ENCODE peak calls at places on chromosomes 11 and 22, in six cellular contexts. One of them, this sample, is unnamed. For H3K27me3, the result is how much of the 10 kb centered on the place peaks cover.

GRCh38 chr22:43114958-43115357 is 4.4 kb downstream of the BIK start:
- DNase-seq in CD4-positive, CD25-positive, alpha-beta regulatory T cell: no peak
- DNase-seq in heart left ventricle: no peak
- DNase-seq in left ventricle myocardium inferior: no peak
- DNase-seq in IMR-90: no peak
- DNase-seq in BJ: no peak
- DNase-seq in this sample: no peak

GRCh38 chr11:135075740-135076139 is 663.7 kb upstream of the B3GAT1 start:
- DNase-seq in CD4-positive, CD25-positive, alpha-beta regulatory T cell: peak
- DNase-seq in heart left ventricle: peak
- DNase-seq in left ventricle myocardium inferior: peak
- DNase-seq in IMR-90: peak
- DNase-seq in BJ: no peak
- DNase-seq in this sample: no peak

GRCh38 chr11:96854425-96854824 is 464.6 kb downstream of the JRKL start:
- DNase-seq in CD4-positive, CD25-positive, alpha-beta regulatory T cell: no peak
- DNase-seq in heart left ventricle: no peak
- DNase-seq in left ventricle myocardium inferior: no peak
- DNase-seq in IMR-90: no peak
- DNase-seq in BJ: no peak
- DNase-seq in this sample: no peak

GRCh38 chr22:34845391-34845790 is 220.6 kb upstream of the ISX start:
- DNase-seq in CD4-positive, CD25-positive, alpha-beta regulatory T cell: no peak
- DNase-seq in heart left ventricle: no peak
- DNase-seq in left ventricle myocardium inferior: no peak
- DNase-seq in IMR-90: no peak
- DNase-seq in BJ: no peak
- DNase-seq in this sample: no peak

GRCh38 chr11:106156290-106156937 is 79.0 kb downstream of the AASDHPPT start:
- DNase-seq in CD4-positive, CD25-positive, alpha-beta regulatory T cell: no peak
- DNase-seq in heart left ventricle: no peak
- DNase-seq in left ventricle myocardium inferior: no peak
- DNase-seq in IMR-90: peak
- DNase-seq in BJ: peak
- DNase-seq in this sample: no peak

GRCh38 chr22:17890245-17890671 is 116.0 kb upstream of the BID start:
- DNase-seq in CD4-positive, CD25-positive, alpha-beta regulatory T cell: no peak
- DNase-seq in heart left ventricle: peak
- DNase-seq in left ventricle myocardium inferior: no peak
- DNase-seq in IMR-90: peak
- DNase-seq in BJ: no peak
- DNase-seq in this sample: no peak

GRCh38 chr11:113840932-113841664 is 34.3 kb downstream of the USP28 start:
- DNase-seq in CD4-positive, CD25-positive, alpha-beta regulatory T cell: no peak
- DNase-seq in heart left ventricle: no peak
- DNase-seq in left ventricle myocardium inferior: no peak
- DNase-seq in IMR-90: no peak
- DNase-seq in BJ: no peak
- DNase-seq in this sample: no peak

GRCh38 chr11:72038491-72038890 is 39.8 kb downstream of the IL18BP start:
- DNase-seq in CD4-positive, CD25-positive, alpha-beta regulatory T cell: no peak
- DNase-seq in heart left ventricle: peak
- DNase-seq in left ventricle myocardium inferior: peak
- DNase-seq in IMR-90: peak
- DNase-seq in BJ: peak
- DNase-seq in this sample: no peak

GRCh38 chr11:26765323-26765722 is 43.5 kb upstream of the SLC5A12 start:
- DNase-seq in CD4-positive, CD25-positive, alpha-beta regulatory T cell: no peak
- DNase-seq in heart left ventricle: no peak
- DNase-seq in left ventricle myocardium inferior: no peak
- DNase-seq in IMR-90: no peak
- DNase-seq in BJ: no peak
- DNase-seq in this sample: no peak

GRCh38 chr22:37496651-37497599 is 10.7 kb upstream of the MFNG start:
- DNase-seq in CD4-positive, CD25-positive, alpha-beta regulatory T cell: no peak
- DNase-seq in heart left ventricle: no peak
- DNase-seq in left ventricle myocardium inferior: no peak
- DNase-seq in IMR-90: peak
- DNase-seq in BJ: peak
- DNase-seq in this sample: peak

GRCh38 chr22:41417622-41418390 is 28.8 kb downstream of the TOB2 start:
- DNase-seq in CD4-positive, CD25-positive, alpha-beta regulatory T cell: no peak
- DNase-seq in heart left ventricle: peak
- DNase-seq in left ventricle myocardium inferior: peak
- DNase-seq in IMR-90: no peak
- DNase-seq in BJ: no peak
- DNase-seq in this sample: no peak

GRCh38 chr11:103326070-103326794 is 217.0 kb downstream of the DYNC2H1 start:
- DNase-seq in CD4-positive, CD25-positive, alpha-beta regulatory T cell: peak
- DNase-seq in heart left ventricle: no peak
- DNase-seq in left ventricle myocardium inferior: no peak
- DNase-seq in IMR-90: peak
- DNase-seq in BJ: peak
- DNase-seq in this sample: peak

GRCh38 chr22:49771266-49772065 is 56.2 kb downstream of the BRD1 start:
- DNase-seq in CD4-positive, CD25-positive, alpha-beta regulatory T cell: no peak
- DNase-seq in heart left ventricle: peak
- DNase-seq in left ventricle myocardium inferior: peak
- DNase-seq in IMR-90: no peak
- DNase-seq in BJ: no peak
- DNase-seq in this sample: no peak

GRCh38 chr11:133810179-133810550 is 35.1 kb downstream of the SPATA19 start:
- DNase-seq in CD4-positive, CD25-positive, alpha-beta regulatory T cell: no peak
- DNase-seq in heart left ventricle: no peak
- DNase-seq in left ventricle myocardium inferior: no peak
- DNase-seq in IMR-90: no peak
- DNase-seq in BJ: no peak
- DNase-seq in this sample: no peak

GRCh38 chr11:110711776-110712642 is at the start of gene ARHGAP20:
- DNase-seq in CD4-positive, CD25-positive, alpha-beta regulatory T cell: peak
- DNase-seq in heart left ventricle: peak
- DNase-seq in left ventricle myocardium inferior: peak
- DNase-seq in IMR-90: peak
- DNase-seq in BJ: no peak
- DNase-seq in this sample: peak

GRCh38 chr11:76030973-76031590 is 175.2 kb downstream of the WNT11 start:
- DNase-seq in CD4-positive, CD25-positive, alpha-beta regulatory T cell: no peak
- DNase-seq in heart left ventricle: no peak
- DNase-seq in left ventricle myocardium inferior: no peak
- DNase-seq in IMR-90: no peak
- DNase-seq in BJ: no peak
- DNase-seq in this sample: no peak

GRCh38 chr11:65314501-65315203 is at the start of gene CDC42EP2:
- DNase-seq in CD4-positive, CD25-positive, alpha-beta regulatory T cell: peak
- DNase-seq in heart left ventricle: peak
- DNase-seq in left ventricle myocardium inferior: peak
- DNase-seq in IMR-90: peak
- DNase-seq in BJ: no peak
- DNase-seq in this sample: peak

GRCh38 chr22:24758164-24758799 is 16.2 kb downstream of the PIWIL3 start:
- DNase-seq in CD4-positive, CD25-positive, alpha-beta regulatory T cell: peak
- DNase-seq in heart left ventricle: peak
- DNase-seq in left ventricle myocardium inferior: peak
- DNase-seq in IMR-90: peak
- DNase-seq in BJ: no peak
- DNase-seq in this sample: no peak

GRCh38 chr22:25990940-25991339 is 178.3 kb upstream of the SEZ6L start:
- DNase-seq in CD4-positive, CD25-positive, alpha-beta regulatory T cell: no peak
- DNase-seq in heart left ventricle: no peak
- DNase-seq in left ventricle myocardium inferior: no peak
- DNase-seq in IMR-90: no peak
- DNase-seq in BJ: no peak
- DNase-seq in this sample: no peak

GRCh38 chr11:553949-554398 is 6.6 kb downstream of the LMNTD2 start:
- DNase-seq in CD4-positive, CD25-positive, alpha-beta regulatory T cell: no peak
- DNase-seq in heart left ventricle: no peak
- DNase-seq in left ventricle myocardium inferior: no peak
- DNase-seq in IMR-90: no peak
- DNase-seq in BJ: no peak
- DNase-seq in this sample: no peak

GRCh38 chr11:69122337-69122641 is 33.4 kb upstream of the SMIM38 start:
- DNase-seq in CD4-positive, CD25-positive, alpha-beta regulatory T cell: no peak
- DNase-seq in heart left ventricle: no peak
- DNase-seq in left ventricle myocardium inferior: no peak
- DNase-seq in IMR-90: no peak
- DNase-seq in BJ: no peak
- DNase-seq in this sample: peak

GRCh38 chr11:79758325-79758724 is 317.5 kb upstream of the TENM4 start:
- DNase-seq in CD4-positive, CD25-positive, alpha-beta regulatory T cell: no peak
- DNase-seq in heart left ventricle: no peak
- DNase-seq in left ventricle myocardium inferior: no peak
- DNase-seq in IMR-90: no peak
- DNase-seq in BJ: no peak
- DNase-seq in this sample: no peak

GRCh38 chr11:119356349-119357031 is 10.0 kb upstream of the MFRP start:
- DNase-seq in CD4-positive, CD25-positive, alpha-beta regulatory T cell: peak
- DNase-seq in heart left ventricle: peak
- DNase-seq in left ventricle myocardium inferior: peak
- DNase-seq in IMR-90: peak
- DNase-seq in BJ: no peak
- DNase-seq in this sample: peak

GRCh38 chr11:2213384-2213842 is 41.8 kb upstream of the TH start:
- DNase-seq in CD4-positive, CD25-positive, alpha-beta regulatory T cell: no peak
- DNase-seq in heart left ventricle: peak
- DNase-seq in left ventricle myocardium inferior: peak
- DNase-seq in IMR-90: no peak
- DNase-seq in BJ: no peak
- DNase-seq in this sample: peak

GRCh38 chr11:603154-603553 is 12.6 kb downstream of the IRF7 start:
- DNase-seq in CD4-positive, CD25-positive, alpha-beta regulatory T cell: no peak
- DNase-seq in heart left ventricle: no peak
- DNase-seq in left ventricle myocardium inferior: no peak
- DNase-seq in IMR-90: no peak
- DNase-seq in BJ: no peak
- DNase-seq in this sample: no peak

DNA sequence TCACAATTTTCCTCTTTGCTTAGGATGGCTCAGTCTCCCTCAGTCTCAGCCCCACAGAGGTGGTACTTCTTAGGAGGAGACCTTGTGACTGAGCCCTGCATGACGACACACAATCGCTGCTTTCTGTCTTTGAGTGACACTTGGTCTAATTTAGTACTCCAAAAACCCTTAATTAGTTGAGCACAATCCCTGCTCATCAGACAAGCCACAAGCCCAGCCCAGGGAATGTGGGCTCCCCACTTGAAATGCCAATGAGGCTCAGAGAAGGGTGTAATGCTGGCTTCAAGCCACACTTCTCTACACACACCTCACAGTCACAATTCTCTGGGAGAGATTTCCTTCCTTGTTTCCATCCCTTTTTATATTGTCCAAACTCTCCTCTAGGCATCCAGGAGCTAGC is 101.8 kb downstream of the FEZ1 start:
- DNase-seq in CD4-positive, CD25-positive, alpha-beta regulatory T cell: no peak
- DNase-seq in heart left ventricle: no peak
- DNase-seq in left ventricle myocardium inferior: no peak
- DNase-seq in IMR-90: no peak
- DNase-seq in BJ: no peak
- DNase-seq in this sample: no peak
- H3K27me3 ChIP-seq in CD4-positive, CD25-positive, alpha-beta regulatory T cell: under half
- H3K27me3 ChIP-seq in heart left ventricle: under half
- H3K27me3 ChIP-seq in left ventricle myocardium inferior: under half
- H3K27me3 ChIP-seq in IMR-90: under half
- H3K27me3 ChIP-seq in BJ: under half
- H3K27me3 ChIP-seq in this sample: under half

DNA sequence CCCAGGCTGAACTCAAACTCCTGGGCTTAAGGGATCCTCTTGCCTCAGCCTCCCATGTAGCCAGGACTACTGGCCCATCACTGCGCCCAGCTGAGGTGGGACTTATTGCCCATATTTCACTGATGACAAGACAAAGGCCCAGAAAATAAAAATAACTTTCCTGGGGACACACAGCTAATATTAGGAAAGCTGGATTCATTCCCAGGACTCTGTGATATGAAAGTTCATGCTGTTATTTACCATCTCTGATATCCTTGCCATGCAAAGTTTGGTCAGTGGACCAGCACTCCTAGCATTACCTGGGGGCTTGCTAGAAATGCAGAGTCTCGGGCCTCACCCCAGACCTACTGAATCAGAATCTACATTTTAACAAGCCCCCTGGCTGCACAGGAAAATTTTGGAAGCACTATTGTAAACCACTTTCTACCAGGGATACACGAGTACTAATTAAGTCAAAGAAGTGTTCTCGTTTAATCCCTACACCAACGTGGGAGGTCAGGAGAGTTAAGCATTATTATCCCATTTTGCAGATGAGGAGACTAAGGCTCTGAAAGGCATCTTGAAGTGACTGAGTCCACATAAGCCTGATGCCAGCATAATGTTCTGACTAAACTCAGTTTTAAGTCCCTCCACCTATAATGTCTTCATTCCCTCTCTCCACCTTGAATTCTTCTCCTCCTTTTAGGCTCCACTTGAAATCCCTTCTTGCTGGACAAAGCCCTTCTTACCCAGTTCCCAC is 2.5 kb upstream of the FAM83F start:
- DNase-seq in CD4-positive, CD25-positive, alpha-beta regulatory T cell: no peak
- DNase-seq in heart left ventricle: no peak
- DNase-seq in left ventricle myocardium inferior: no peak
- DNase-seq in IMR-90: no peak
- DNase-seq in BJ: no peak
- DNase-seq in this sample: no peak
- H3K27me3 ChIP-seq in CD4-positive, CD25-positive, alpha-beta regulatory T cell: under half
- H3K27me3 ChIP-seq in heart left ventricle: under half
- H3K27me3 ChIP-seq in left ventricle myocardium inferior: under half
- H3K27me3 ChIP-seq in IMR-90: half or more
- H3K27me3 ChIP-seq in BJ: under half
- H3K27me3 ChIP-seq in this sample: under half

DNA sequence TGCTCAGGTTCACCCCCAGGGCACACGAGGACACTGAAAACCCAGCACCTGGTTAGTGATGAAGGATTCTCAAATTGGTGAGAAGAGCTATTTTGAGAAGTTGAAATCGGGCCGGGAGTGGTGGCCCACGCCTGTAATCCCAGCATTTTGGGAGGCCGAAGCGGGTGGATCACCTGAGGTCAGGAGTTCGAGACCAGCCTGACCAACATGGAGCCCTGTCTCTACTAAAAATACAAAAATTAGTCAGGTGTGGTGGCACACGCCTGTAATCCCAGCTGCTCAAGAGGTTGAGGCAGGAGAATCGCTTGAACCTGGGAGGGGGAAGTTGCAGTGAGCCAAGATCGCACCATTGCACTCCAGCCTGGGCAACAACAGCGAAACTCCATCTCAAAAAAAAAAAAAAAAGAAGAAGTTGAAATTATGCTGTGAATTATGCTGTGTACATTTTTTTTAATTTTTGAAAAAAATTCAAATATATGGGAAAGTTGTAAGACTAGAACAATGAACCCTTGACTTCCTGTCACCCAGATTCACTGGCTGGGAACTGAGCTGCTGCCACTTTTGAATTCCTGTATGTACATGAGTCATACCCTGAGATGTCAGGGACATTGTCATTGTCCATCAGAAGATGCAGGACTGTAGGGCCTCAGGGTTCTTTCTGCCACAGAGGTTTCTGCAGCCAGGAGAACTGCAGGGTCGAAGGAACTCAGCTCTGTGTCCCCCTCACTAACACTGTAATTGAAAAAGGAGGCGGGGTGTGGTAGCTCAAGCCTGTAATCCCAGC is 5.2 kb downstream of the AIFM3 start:
- DNase-seq in CD4-positive, CD25-positive, alpha-beta regulatory T cell: no peak
- DNase-seq in heart left ventricle: no peak
- DNase-seq in left ventricle myocardium inferior: no peak
- DNase-seq in IMR-90: no peak
- DNase-seq in BJ: no peak
- DNase-seq in this sample: no peak
- H3K27me3 ChIP-seq in CD4-positive, CD25-positive, alpha-beta regulatory T cell: under half
- H3K27me3 ChIP-seq in heart left ventricle: under half
- H3K27me3 ChIP-seq in left ventricle myocardium inferior: under half
- H3K27me3 ChIP-seq in IMR-90: under half
- H3K27me3 ChIP-seq in BJ: under half
- H3K27me3 ChIP-seq in this sample: under half

GRCh38 chr22:48702573-48703264 is 1125.0 kb downstream of the BRD1 start:
- DNase-seq in CD4-positive, CD25-positive, alpha-beta regulatory T cell: no peak
- DNase-seq in heart left ventricle: no peak
- DNase-seq in left ventricle myocardium inferior: peak
- DNase-seq in IMR-90: no peak
- DNase-seq in BJ: no peak
- DNase-seq in this sample: no peak
- H3K27me3 ChIP-seq in CD4-positive, CD25-positive, alpha-beta regulatory T cell: under half
- H3K27me3 ChIP-seq in heart left ventricle: under half
- H3K27me3 ChIP-seq in left ventricle myocardium inferior: half or more
- H3K27me3 ChIP-seq in IMR-90: under half
- H3K27me3 ChIP-seq in BJ: under half
- H3K27me3 ChIP-seq in this sample: under half